ENCODE peak calls at places on chromosomes 5 and 9, in eight cellular contexts. R, U, B, G, Y, O, T and Q are unnamed samples.

GRCh38 chr5:32233696-32234447 is 59.8 kb upstream of the GOLPH3 start:
- DNase-seq in R (no peak), U (no peak), B (no peak), G (no peak), Y (no peak), O (peak; percentile 66), T (no peak), Q (peak; percentile 40)

GRCh38 chr5:4576161-4576748 is 563.9 kb upstream of the ADAMTS16 start:
- DNase-seq in R (no peak), U (no peak), B (no peak), G (no peak), Y (no peak), O (no peak), T (no peak), Q (no peak)

GRCh38 chr5:71653119-71653518 is 66.0 kb upstream of the CARTPT start:
- DNase-seq in R (no peak), U (no peak), B (no peak), G (no peak), Y (no peak), O (no peak), T (no peak), Q (no peak)

GRCh38 chr9:133658442-133659431 is 22.6 kb downstream of the DBH start:
- DNase-seq in R (no peak), U (no peak), B (no peak), G (peak; percentile 60), Y (no peak), O (peak; percentile 12), T (no peak), Q (peak; percentile 88)

GRCh38 chr9:105053209-105053652 is 125.3 kb upstream of the ABCA1 start:
- DNase-seq in R (no peak), U (no peak), B (peak; percentile 89), G (no peak), Y (no peak), O (peak; percentile 94), T (no peak), Q (no peak)

GRCh38 chr9:133953976-133954709 is 38.0 kb downstream of the VAV2 start:
- DNase-seq in R (no peak), U (no peak), B (no peak), G (no peak), Y (no peak), O (no peak), T (no peak), Q (no peak)

GRCh38 chr9:73743826-73744225 is 592.2 kb downstream of the ANXA1 start:
- DNase-seq in R (no peak), U (no peak), B (no peak), G (no peak), Y (no peak), O (no peak), T (no peak), Q (no peak)

GRCh38 chr9:97594414-97594921 is 38.7 kb downstream of the TSTD2 start:
- DNase-seq in R (no peak), U (no peak), B (no peak), G (no peak), Y (no peak), O (no peak), T (no peak), Q (no peak)

GRCh38 chr5:105978011-105978410 is 1692.7 kb downstream of the EFNA5 start:
- DNase-seq in R (no peak), U (no peak), B (no peak), G (no peak), Y (no peak), O (no peak), T (no peak), Q (no peak)

GRCh38 chr9:91162784-91163440 is 198.8 kb downstream of the AUH start:
- DNase-seq in R (no peak), U (no peak), B (no peak), G (no peak), Y (no peak), O (no peak), T (no peak), Q (no peak)

GRCh38 chr5:111017731-111018130 is 53.8 kb upstream of the TSLP start:
- DNase-seq in R (no peak), U (no peak), B (peak; percentile 15), G (no peak), Y (no peak), O (peak; percentile 83), T (no peak), Q (no peak)

GRCh38 chr5:67640011-67640410 is 443.4 kb upstream of the CD180 start:
- DNase-seq in R (no peak), U (no peak), B (no peak), G (no peak), Y (no peak), O (no peak), T (no peak), Q (no peak)

GRCh38 chr9:132169672-132170392 is 8.0 kb downstream of the NTNG2 start:
- DNase-seq in R (peak; percentile 56), U (no peak), B (no peak), G (peak; percentile 42), Y (peak; percentile 41), O (peak; percentile 57), T (no peak), Q (peak; percentile 75)

GRCh38 chr9:127860260-127860659 is 5.8 kb upstream of the ENG start:
- DNase-seq in R (no peak), U (no peak), B (no peak), G (no peak), Y (no peak), O (no peak), T (no peak), Q (no peak)

GRCh38 chr5:125348221-125348692 is 601.8 kb upstream of the ZNF608 start:
- DNase-seq in R (peak; percentile 50), U (no peak), B (no peak), G (no peak), Y (no peak), O (peak; percentile 75), T (peak; percentile 25), Q (no peak)

GRCh38 chr9:22423566-22423965 is 23.1 kb upstream of the DMRTA1 start:
- DNase-seq in R (no peak), U (no peak), B (no peak), G (no peak), Y (no peak), O (no peak), T (no peak), Q (no peak)

GRCh38 chr5:78647838-78648358 is 674 bp downstream of the LHFPL2 start:
- DNase-seq in R (peak; percentile 51), U (no peak), B (no peak), G (peak; percentile 42), Y (no peak), O (no peak), T (no peak), Q (peak; percentile 49)

GRCh38 chr5:3518057-3518456 is 77.6 kb upstream of the IRX1 start:
- DNase-seq in R (no peak), U (no peak), B (no peak), G (no peak), Y (no peak), O (no peak), T (no peak), Q (no peak)

GRCh38 chr5:116280149-116280803 is 195.5 kb downstream of the COMMD10 start:
- DNase-seq in R (no peak), U (no peak), B (no peak), G (no peak), Y (no peak), O (no peak), T (no peak), Q (no peak)